ENCODE peak calls at places on chromosomes 12 and 14, in five cellular contexts. Z is IMR-90; M is CD8-positive, alpha-beta T cell; U is A673; F is thoracic aorta. P is an unnamed sample. For H3K36me3 and H3K27me3, the result is how much of the 10 kb centered on the place peaks cover.

GRCh38 chr12:70121562-70121961 is 121.7 kb upstream of the CNOT2 start:
- DNase-seq in Z (no peak), M (no peak), U (no peak), F (no peak), P (no peak)

GRCh38 chr14:74737753-74738325 is 24.9 kb downstream of the FCF1 start:
- DNase-seq in Z (peak), M (no peak), U (no peak), F (no peak), P (no peak)

GRCh38 chr14:34436960-34437728 is 24.9 kb downstream of the SPTSSA start:
- DNase-seq in Z (no peak), M (no peak), U (no peak), F (no peak), P (no peak)

GRCh38 chr12:119694111-119694510 is 26.2 kb downstream of the PRKAB1 start:
- DNase-seq in Z (no peak), M (no peak), U (no peak), F (no peak), P (no peak)

GRCh38 chr12:112929715-112930114 is 8.6 kb upstream of the OAS3 start:
- DNase-seq in Z (no peak), M (no peak), U (no peak), F (no peak), P (no peak)

GRCh38 chr12:40802656-40803055 is 110.4 kb downstream of the CNTN1 start:
- DNase-seq in Z (no peak), M (no peak), U (no peak), F (no peak), P (no peak)

GRCh38 chr14:33441633-33442032 is 503.0 kb downstream of the NPAS3 start:
- DNase-seq in Z (no peak), M (no peak), U (no peak), F (no peak), P (no peak)

GRCh38 chr14:60183724-60184596 is 18.8 kb upstream of the DHRS7 start:
- DNase-seq in Z (peak), M (no peak), U (peak), F (no peak), P (no peak)

GRCh38 chr14:68506645-68507405 is 286.0 kb downstream of the ZFP36L1 start:
- DNase-seq in Z (no peak), M (peak), U (no peak), F (no peak), P (no peak)

GRCh38 chr14:22977684-22978486 is 4.5 kb downstream of the AJUBA start:
- DNase-seq in Z (peak), M (no peak), U (no peak), F (no peak), P (no peak)

GRCh38 chr12:57755454-57756372 is 810 bp downstream of the MARCHF9 start:
- DNase-seq in Z (no peak), M (peak), U (no peak), F (no peak), P (no peak)

GRCh38 chr14:28703482-28703881 is 63.1 kb upstream of the FOXG1 start:
- DNase-seq in Z (no peak), M (no peak), U (no peak), F (no peak), P (no peak)

GRCh38 chr14:97218713-97219355 is 421.7 kb downstream of the VRK1 start:
- DNase-seq in Z (no peak), M (peak), U (peak), F (no peak), P (no peak)

GRCh38 chr14:64973026-64973442 is 898 bp upstream of the RAB15 start:
- DNase-seq in Z (no peak), M (no peak), U (no peak), F (no peak), P (no peak)

GRCh38 chr12:47236109-47236714 is 156.5 kb upstream of the AMIGO2 start:
- DNase-seq in Z (peak), M (no peak), U (no peak), F (no peak), P (peak)

GRCh38 chr12:15227004-15227679 is 5.9 kb upstream of the RERG start:
- DNase-seq in Z (peak), M (no peak), U (peak), F (no peak), P (no peak)

GRCh38 chr12:89521348-89522238 is 3.0 kb downstream of the GALNT4 start:
- DNase-seq in Z (peak), M (no peak), U (no peak), F (no peak), P (no peak)

GRCh38 chr14:59221558-59221957 is 33.1 kb downstream of the DAAM1 start:
- DNase-seq in Z (peak), M (no peak), U (no peak), F (no peak), P (no peak)

GRCh38 chr14:96140964-96141363 is 63.7 kb upstream of the BDKRB2 start:
- DNase-seq in Z (no peak), M (no peak), U (no peak), F (no peak), P (no peak)

GRCh38 chr12:65051196-65051595 is 69.9 kb downstream of the WIF1 start:
- DNase-seq in Z (no peak), M (no peak), U (no peak), F (no peak), P (no peak)

GRCh38 chr14:101444116-101444515 is 117.2 kb upstream of the DIO3 start:
- DNase-seq in Z (peak), M (no peak), U (no peak), F (no peak), P (no peak)

GRCh38 chr14:92513204-92513965 is at the start of gene RIN3:
- DNase-seq in Z (peak), M (peak), U (peak), F (no peak), P (no peak)

GRCh38 chr14:97196336-97196735 is 399.2 kb downstream of the VRK1 start:
- DNase-seq in Z (no peak), M (no peak), U (no peak), F (no peak), P (no peak)

GRCh38 chr12:68622250-68622649 is 11.6 kb downstream of the RAP1B start:
- DNase-seq in Z (no peak), M (no peak), U (no peak), F (no peak), P (no peak)

GRCh38 chr12:103841690-103842584 is 903 bp upstream of the NT5DC3 start:
- DNase-seq in Z (peak), M (no peak), U (no peak), F (peak), P (peak)

GRCh38 chr14:64732066-64732465 is 27.8 kb downstream of the PLEKHG3 start:
- DNase-seq in Z (no peak), M (no peak), U (no peak), F (no peak), P (no peak)

GRCh38 chr14:24665440-24665991 is 31.5 kb upstream of the GZMB start:
- DNase-seq in Z (no peak), M (no peak), U (no peak), F (no peak), P (no peak)

GRCh38 chr12:126734738-126735137 is 1532.2 kb upstream of the TMEM132C start:
- DNase-seq in Z (no peak), M (no peak), U (no peak), F (no peak), P (no peak)

GRCh38 chr12:64323476-64324225 is 66.9 kb downstream of the C12orf56 start:
- DNase-seq in Z (no peak), M (no peak), U (no peak), F (no peak), P (no peak)

GRCh38 chr14:61662437-61663311 is 32.6 kb upstream of the HIF1A start:
- DNase-seq in Z (peak), M (peak), U (peak), F (no peak), P (no peak)

GRCh38 chr12:15627995-15628945 is 160.9 kb downstream of the EPS8 start:
- DNase-seq in Z (peak), M (no peak), U (no peak), F (no peak), P (no peak)

GRCh38 chr14:91975763-91976162 is 28.3 kb upstream of the FBLN5 start:
- DNase-seq in Z (no peak), M (no peak), U (no peak), F (no peak), P (no peak)

GRCh38 chr12:20268121-20268732 is 100.1 kb upstream of the PDE3A start:
- DNase-seq in Z (peak), M (no peak), U (peak), F (no peak), P (no peak)

DNA sequence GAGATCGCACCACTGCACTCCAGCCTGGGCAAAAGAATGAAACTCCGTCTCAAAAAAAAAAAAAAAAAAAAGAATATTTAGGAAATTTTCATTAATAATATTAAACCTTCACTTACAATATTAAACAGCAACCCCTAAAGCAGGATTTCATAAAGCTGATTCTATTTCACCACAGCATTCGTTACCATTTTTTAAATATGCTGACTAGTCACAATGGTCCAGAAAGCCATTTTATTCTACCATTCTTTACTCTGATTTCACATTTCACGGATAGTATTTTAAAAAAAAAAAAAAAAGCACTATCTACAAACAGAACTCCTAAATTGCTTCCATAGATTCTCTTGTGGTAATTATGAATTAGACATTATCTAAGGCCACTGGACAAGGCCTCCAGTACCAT is 27.6 kb downstream of the SARNP start:
- DNase-seq in Z (no peak), M (no peak), U (no peak), F (no peak), P (no peak)
- H3K36me3 ChIP-seq in Z (under half), M (under half), U (half or more), F (half or more), P (under half)

GRCh38 chr12:3302406-3303041 is 188.5 kb upstream of the PRMT8 start:
- DNase-seq in Z (no peak), M (no peak), U (peak), F (no peak), P (no peak)

GRCh38 chr12:3305464-3305863 is 185.5 kb upstream of the PRMT8 start:
- DNase-seq in Z (no peak), M (no peak), U (no peak), F (no peak), P (no peak)

GRCh38 chr12:3305904-3306619 is 184.9 kb upstream of the PRMT8 start:
- DNase-seq in Z (no peak), M (no peak), U (no peak), F (no peak), P (no peak)

GRCh38 chr12:3304436-3305135 is 186.4 kb upstream of the PRMT8 start:
- DNase-seq in Z (peak), M (no peak), U (no peak), F (no peak), P (peak)

DNA sequence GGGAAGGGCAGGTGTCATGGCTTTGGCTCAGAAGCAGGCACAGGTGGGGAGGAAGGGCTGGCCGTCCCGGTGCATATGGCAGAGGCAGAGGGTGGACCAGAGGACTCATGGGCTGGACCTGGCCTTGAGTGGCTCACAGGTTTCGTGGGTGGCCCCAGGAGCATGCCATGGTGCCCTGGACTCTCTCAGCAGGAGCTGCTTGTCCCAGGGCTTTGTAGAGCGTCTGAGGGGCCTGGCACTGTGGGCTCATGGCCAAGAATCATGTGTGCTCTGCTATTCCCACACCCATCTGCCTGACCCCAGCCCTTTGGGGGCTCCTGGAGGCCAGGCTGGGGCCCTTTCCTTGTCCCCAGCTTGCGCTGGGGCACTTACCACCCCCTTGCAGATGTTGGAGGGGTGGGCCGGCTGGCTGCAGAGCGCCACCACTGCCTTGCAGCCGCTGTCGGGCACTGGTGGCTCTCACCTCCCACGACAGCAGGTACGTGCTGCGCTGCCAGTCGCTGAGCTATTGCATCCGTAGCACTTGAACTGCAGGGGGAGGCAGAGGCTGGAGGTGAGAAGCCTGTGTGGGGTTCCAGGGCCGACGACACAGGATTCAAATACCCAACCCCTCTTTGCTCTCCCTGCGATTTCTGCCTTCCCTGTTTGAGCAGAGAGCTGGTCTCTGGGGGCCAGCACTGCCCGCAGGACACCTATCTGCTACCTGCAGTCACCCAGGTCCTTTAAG is 187.4 kb upstream of the PRMT8 start:
- DNase-seq in Z (no peak), M (no peak), U (no peak), F (no peak), P (no peak)
- TF ChIP-seq CTCF in Z (no peak), M (no peak), U (no peak), F (no peak), P (no peak)

DNA sequence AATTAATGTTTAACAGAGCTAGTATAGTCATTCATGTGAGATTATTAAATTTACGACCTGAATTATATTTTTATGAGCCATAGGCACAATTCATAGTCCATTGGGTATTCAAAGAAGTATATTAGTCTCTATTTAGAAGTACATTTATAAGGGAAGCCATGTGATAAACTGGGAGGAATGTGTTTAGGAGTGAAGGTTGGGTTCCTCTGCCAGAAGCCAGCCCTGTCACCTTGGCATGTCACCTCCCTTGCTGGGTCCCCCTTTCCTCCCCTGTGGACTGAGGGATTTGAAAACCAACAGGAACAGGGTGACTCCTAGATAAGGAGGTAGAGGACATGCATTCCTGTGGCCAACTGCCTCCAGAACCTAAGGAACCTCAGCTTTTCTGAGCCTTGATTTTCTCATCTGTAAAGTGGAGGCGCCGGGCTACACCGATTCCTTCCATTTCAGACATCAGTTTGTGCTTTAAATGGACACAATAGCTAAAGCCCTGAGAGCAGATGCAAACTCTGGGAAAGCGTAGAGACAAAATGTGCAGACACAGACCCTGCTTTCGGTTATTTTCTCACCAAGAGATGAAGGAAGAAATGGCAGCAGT is 5.4 kb upstream of the KRT2 start:
- DNase-seq in Z (no peak), M (no peak), U (no peak), F (no peak), P (no peak)
- H3K27me3 ChIP-seq in Z (under half), M (under half), U (under half), F (under half), P (under half)

GRCh38 chr12:87772401-87772800 is 256.8 kb downstream of the C12orf50 start:
- DNase-seq in Z (no peak), M (no peak), U (no peak), F (no peak), P (no peak)
- H3K36me3 ChIP-seq in Z (under half), M (under half), U (under half), F (under half), P (under half)

GRCh38 chr14:57865450-57866198 is at the start of gene SLC35F4:
- DNase-seq in Z (no peak), M (no peak), U (peak), F (no peak), P (no peak)
- TF ChIP-seq CTCF in Z (no peak), M (no peak), U (peak), F (no peak), P (no peak)

DNA sequence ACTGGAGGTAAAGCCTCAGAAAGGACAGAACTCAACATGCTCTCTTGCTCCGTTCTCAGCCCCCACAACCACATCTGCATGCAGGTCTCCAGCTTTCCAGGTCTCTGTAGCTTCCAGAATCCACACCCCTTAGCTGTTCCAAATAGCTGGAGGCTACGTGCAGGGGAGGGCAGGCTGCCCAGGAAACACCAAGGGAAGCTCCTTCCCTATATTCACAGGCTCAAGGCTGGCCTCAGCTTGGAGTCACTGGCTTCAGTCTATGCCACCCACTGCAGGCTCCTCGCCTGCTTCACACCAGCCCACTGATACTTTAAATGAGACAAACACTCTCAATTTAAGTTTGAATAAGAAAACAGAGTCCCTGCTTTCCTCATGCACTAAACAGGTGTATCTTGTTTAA is 73.3 kb downstream of the ASCL4 start:
- DNase-seq in Z (no peak), M (no peak), U (no peak), F (no peak), P (no peak)
- H3K27me3 ChIP-seq in Z (under half), M (under half), U (half or more), F (under half), P (under half)

DNA sequence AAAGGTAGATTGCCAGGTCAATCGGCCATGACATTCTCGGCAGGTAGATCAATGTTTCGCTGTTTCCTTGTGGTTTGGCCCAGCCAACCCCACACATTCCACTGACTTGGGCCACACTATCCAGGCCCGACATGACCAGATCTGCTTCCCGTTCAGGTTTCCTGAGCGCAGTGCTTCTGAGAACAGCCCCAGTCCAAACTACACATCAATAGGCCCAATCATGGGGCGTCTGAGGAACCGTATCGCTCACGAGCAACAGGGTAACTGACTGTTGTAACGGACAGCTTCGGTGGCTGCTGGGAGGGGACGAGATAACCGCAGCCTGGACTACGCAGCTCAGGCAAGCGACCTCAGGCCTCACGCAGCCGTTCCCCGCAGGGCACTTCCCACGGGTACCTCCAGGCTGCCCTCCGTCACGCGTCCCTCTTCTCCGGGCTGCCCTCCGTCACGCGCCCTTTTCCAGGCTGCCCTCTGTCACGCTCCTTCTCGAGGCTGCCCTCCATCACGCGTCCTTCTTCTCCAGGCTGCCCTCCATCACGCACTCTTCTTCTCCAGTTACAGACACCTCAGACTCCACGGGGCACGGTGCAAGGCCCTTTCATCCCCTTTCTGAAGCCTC is 14.7 kb downstream of the ZNF605 start:
- DNase-seq in Z (no peak), M (no peak), U (no peak), F (no peak), P (no peak)
- H3K36me3 ChIP-seq in Z (half or more), M (under half), U (under half), F (half or more), P (under half)

GRCh38 chr12:92032965-92033364 is 112.7 kb downstream of the BTG1 start:
- DNase-seq in Z (no peak), M (no peak), U (no peak), F (no peak), P (no peak)

GRCh38 chr12:92035477-92035876 is 110.2 kb downstream of the BTG1 start:
- DNase-seq in Z (no peak), M (no peak), U (no peak), F (no peak), P (no peak)

GRCh38 chr12:92036061-92036620 is 109.5 kb downstream of the BTG1 start:
- DNase-seq in Z (no peak), M (no peak), U (no peak), F (no peak), P (no peak)

GRCh38 chr12:92034083-92034482 is 111.6 kb downstream of the BTG1 start:
- DNase-seq in Z (no peak), M (no peak), U (no peak), F (no peak), P (no peak)

GRCh38 chr12:92034858-92035401 is 110.7 kb downstream of the BTG1 start:
- DNase-seq in Z (peak), M (peak), U (peak), F (no peak), P (no peak)
- TF ChIP-seq CTCF in Z (no peak), M (no peak), U (no peak), F (no peak), P (no peak)

P was measured in BJ.